ENCODE peak calls at places on chromosomes 7 and 10, in five cellular contexts. L, G, Q, H and A are unnamed samples.

GRCh38 chr7:149285581-149285975 is 23.6 kb downstream of the ZNF783 start:
- DNase-seq in L (peak), G (peak), Q (no peak), H (peak), A (peak)

GRCh38 chr7:101725911-101726310 is 91.5 kb upstream of the CUX1 start:
- DNase-seq in L (no peak), G (no peak), Q (no peak), H (no peak), A (no peak)

GRCh38 chr10:12194752-12195271 is 879 bp downstream of the NUDT5 start:
- DNase-seq in L (no peak), G (peak), Q (no peak), H (no peak), A (peak)

GRCh38 chr10:74888947-74889661 is 62.7 kb downstream of the KAT6B start:
- DNase-seq in L (no peak), G (no peak), Q (no peak), H (no peak), A (no peak)

GRCh38 chr7:34100661-34101060 is 195.3 kb downstream of the BMPER start:
- DNase-seq in L (no peak), G (no peak), Q (no peak), H (no peak), A (no peak)

GRCh38 chr10:132133449-132134291 is 53.1 kb upstream of the DPYSL4 start:
- DNase-seq in L (no peak), G (no peak), Q (no peak), H (peak), A (no peak)

GRCh38 chr10:118760265-118760664 is 5.5 kb upstream of the CACUL1 start:
- DNase-seq in L (no peak), G (no peak), Q (no peak), H (no peak), A (no peak)

GRCh38 chr7:36487756-36488336 is 98.2 kb downstream of the ANLN start:
- DNase-seq in L (peak), G (peak), Q (no peak), H (no peak), A (peak)

GRCh38 chr7:54546081-54546985 is 4.2 kb downstream of the VSTM2A start:
- DNase-seq in L (peak), G (no peak), Q (no peak), H (no peak), A (no peak)

GRCh38 chr7:54542920-54543539 is 855 bp downstream of the VSTM2A start:
- DNase-seq in L (no peak), G (peak), Q (no peak), H (no peak), A (no peak)

GRCh38 chr7:54546986-54547314 is 4.8 kb downstream of the VSTM2A start:
- DNase-seq in L (no peak), G (no peak), Q (no peak), H (no peak), A (no peak)

GRCh38 chr7:54545241-54545563 is 3.0 kb downstream of the VSTM2A start:
- DNase-seq in L (no peak), G (no peak), Q (no peak), H (no peak), A (no peak)

GRCh38 chr7:54544356-54545240 is 2.4 kb downstream of the VSTM2A start:
- DNase-seq in L (no peak), G (no peak), Q (no peak), H (no peak), A (no peak)
- H3K4me3 ChIP-seq in L (no peak), G (no peak), Q (no peak), H (no peak), A (no peak)

GRCh38 chr7:94298943-94299342 is 95.8 kb upstream of the COL1A2 start:
- DNase-seq in L (no peak), G (peak), Q (no peak), H (no peak), A (peak)

GRCh38 chr7:94300176-94300835 is 94.4 kb upstream of the COL1A2 start:
- DNase-seq in L (peak), G (peak), Q (no peak), H (no peak), A (no peak)

GRCh38 chr7:94303736-94304135 is 91.0 kb upstream of the COL1A2 start:
- DNase-seq in L (no peak), G (peak), Q (peak), H (peak), A (peak)

GRCh38 chr7:94297397-94297838 is 97.3 kb upstream of the COL1A2 start:
- DNase-seq in L (no peak), G (peak), Q (peak), H (peak), A (peak)

GRCh38 chr7:94301024-94301588 is 93.6 kb upstream of the COL1A2 start:
- DNase-seq in L (peak), G (peak), Q (no peak), H (peak), A (peak)
- TF ChIP-seq CTCF in L (no peak), G (peak), Q (peak), H (no peak), A (peak)

DNA sequence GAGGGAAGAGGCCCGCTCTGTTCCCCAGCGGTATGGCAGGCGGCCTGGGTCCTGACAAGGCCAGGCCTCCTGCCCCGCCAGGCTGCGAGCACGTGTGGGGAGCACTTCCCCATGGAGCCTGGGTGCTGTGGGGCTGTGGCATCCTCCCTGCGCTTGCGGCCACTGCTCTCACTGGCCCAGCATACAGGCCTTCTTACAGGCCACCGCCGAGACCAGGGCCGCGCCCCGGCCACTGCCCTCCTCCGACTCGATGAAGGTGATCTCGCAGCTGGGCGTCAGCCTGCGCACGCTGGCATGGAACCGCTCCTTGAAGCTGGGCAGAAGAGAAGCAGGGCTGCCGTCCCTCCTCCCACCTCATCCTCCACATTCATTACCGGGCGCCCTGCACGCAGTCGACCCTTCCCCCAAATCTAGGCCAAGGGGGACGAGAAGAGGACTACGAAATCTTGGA is 3.9 kb upstream of the MYL7 start:
- DNase-seq in L (no peak), G (no peak), Q (no peak), H (no peak), A (no peak)
- H3K4me3 ChIP-seq in L (no peak), G (no peak), Q (no peak), H (peak), A (no peak)

GRCh38 chr7:47521816-47522561 is 59.9 kb downstream of the TNS3 start:
- DNase-seq in L (no peak), G (no peak), Q (no peak), H (no peak), A (no peak)

GRCh38 chr7:47518827-47519226 is 63.1 kb downstream of the TNS3 start:
- DNase-seq in L (no peak), G (peak), Q (no peak), H (no peak), A (peak)

GRCh38 chr7:47523401-47523800 is 58.5 kb downstream of the TNS3 start:
- DNase-seq in L (no peak), G (no peak), Q (no peak), H (no peak), A (no peak)

GRCh38 chr7:47520408-47520807 is 61.5 kb downstream of the TNS3 start:
- DNase-seq in L (no peak), G (peak), Q (peak), H (peak), A (peak)

GRCh38 chr7:47521041-47521795 is 60.7 kb downstream of the TNS3 start:
- DNase-seq in L (no peak), G (no peak), Q (no peak), H (no peak), A (no peak)
- TF ChIP-seq CTCF in L (no peak), G (no peak), Q (no peak), H (no peak), A (no peak)